ENCODE peak calls at places on chromosomes 11 and 22, in seven cellular contexts. M is CD8-positive, alpha-beta memory T cell; P is aorta; Y is dorsolateral prefrontal cortex; G is body of pancreas; I is HepG2; R is AG04450. N is an unnamed sample.

GRCh38 chr11:126288237-126288636 is 5.3 kb downstream of the TIRAP start:
- DNase-seq in M (no peak), Y (no peak), G (no peak), P (no peak), R (no peak), I (no peak), N (no peak)

GRCh38 chr11:2557381-2557780 is 112.6 kb downstream of the KCNQ1 start:
- DNase-seq in G (no peak), M (no peak), P (no peak), I (no peak), Y (no peak), R (no peak), N (no peak)

GRCh38 chr11:35714882-35715612 is 52.5 kb downstream of the TRIM44 start:
- DNase-seq in Y (no peak), R (no peak), M (no peak), P (no peak), I (no peak), G (no peak), N (peak)

GRCh38 chr11:134712228-134713145 is 300.4 kb upstream of the B3GAT1 start:
- DNase-seq in P (no peak), I (no peak), R (no peak), Y (no peak), M (no peak), G (no peak), N (no peak)

GRCh38 chr22:46122511-46122971 is 27.8 kb upstream of the PPARA start:
- DNase-seq in R (no peak), G (peak), Y (peak), P (peak), I (peak), M (peak), N (no peak)

GRCh38 chr11:114255289-114255688 is 40.9 kb upstream of the NNMT start:
- DNase-seq in P (no peak), R (no peak), Y (no peak), G (no peak), I (no peak), M (no peak), N (no peak)

GRCh38 chr11:19972091-19972490 is 188.2 kb downstream of the DBX1 start:
- DNase-seq in P (no peak), R (no peak), Y (no peak), G (no peak), M (no peak), I (no peak), N (no peak)

GRCh38 chr11:44625759-44626523 is 60.5 kb downstream of the CD82 start:
- DNase-seq in R (no peak), Y (peak), P (no peak), G (no peak), M (no peak), I (no peak), N (no peak)

GRCh38 chr11:14067686-14068085 is 105.2 kb downstream of the SPON1 start:
- DNase-seq in I (no peak), G (no peak), P (no peak), Y (no peak), M (no peak), R (no peak), N (no peak)

GRCh38 chr11:118565062-118565461 is 669 bp downstream of the IFT46 start:
- DNase-seq in Y (peak), I (no peak), R (no peak), P (peak), G (peak), M (no peak), N (no peak)

GRCh38 chr11:72621008-72621610 is 53.1 kb downstream of the PDE2A start:
- DNase-seq in M (no peak), R (no peak), P (no peak), G (no peak), I (no peak), Y (no peak), N (no peak)

GRCh38 chr11:64864473-64865285 is 13.7 kb downstream of the EHD1 start:
- DNase-seq in R (peak), P (peak), I (no peak), G (no peak), Y (no peak), M (no peak), N (no peak)

GRCh38 chr11:126390418-126390817 is 34.9 kb downstream of the ST3GAL4 start:
- DNase-seq in G (no peak), I (no peak), Y (no peak), R (no peak), P (no peak), M (no peak), N (no peak)

GRCh38 chr22:30310881-30311771 is 15.6 kb downstream of the TBC1D10A start:
- DNase-seq in Y (no peak), G (peak), M (no peak), P (peak), R (no peak), I (no peak), N (no peak)

GRCh38 chr11:109933126-109933525 is 160.1 kb upstream of the ZC3H12C start:
- DNase-seq in M (no peak), P (no peak), G (no peak), R (no peak), I (no peak), Y (no peak), N (no peak)

GRCh38 chr11:454801-455565 is 4.9 kb downstream of the PTDSS2 start:
- DNase-seq in M (no peak), G (no peak), I (no peak), Y (no peak), P (no peak), R (no peak), N (no peak)

GRCh38 chr11:76660533-76661305 is 9.8 kb downstream of the LRRC32 start:
- DNase-seq in M (no peak), P (no peak), G (no peak), I (no peak), R (no peak), Y (peak), N (no peak)

GRCh38 chr22:22996511-22997261 is 73.6 kb upstream of the GNAZ start:
- DNase-seq in Y (no peak), R (no peak), G (no peak), P (no peak), I (no peak), M (no peak), N (no peak)

GRCh38 chr22:33005476-33005875 is 52.7 kb downstream of the SYN3 start:
- DNase-seq in G (no peak), R (no peak), P (no peak), Y (no peak), I (no peak), M (no peak), N (no peak)

GRCh38 chr11:88301478-88302140 is 35.9 kb downstream of the CTSC start:
- DNase-seq in I (no peak), Y (no peak), P (no peak), R (no peak), M (no peak), G (no peak), N (no peak)

GRCh38 chr22:23675502-23676415 is 15.1 kb upstream of the RGL4 start:
- DNase-seq in R (no peak), M (no peak), Y (peak), I (peak), P (peak), G (peak), N (no peak)

GRCh38 chr11:13927496-13927895 is 35.0 kb upstream of the SPON1 start:
- DNase-seq in R (no peak), Y (no peak), P (no peak), I (no peak), M (no peak), G (no peak), N (no peak)

DNA sequence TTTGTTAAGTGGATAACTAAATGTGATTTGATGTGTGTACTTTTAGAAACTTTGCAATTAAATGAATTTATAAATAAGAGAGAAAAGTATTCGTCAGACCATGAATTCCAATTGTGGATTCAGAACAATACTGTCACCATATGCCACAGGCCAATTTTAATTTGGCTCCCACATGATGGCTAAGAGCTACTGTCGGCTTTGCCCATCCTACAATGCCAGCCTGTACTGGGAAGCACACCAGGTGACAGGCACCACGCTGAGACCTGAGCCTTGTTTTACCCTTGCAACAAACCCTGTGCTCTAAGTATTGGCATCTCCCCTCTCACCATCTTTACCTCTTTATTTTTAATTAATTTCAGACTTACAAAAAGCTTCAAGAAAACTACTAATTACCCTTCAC is 14.0 kb downstream of the RAB30 start:
- DNase-seq in P (no peak), G (no peak), R (no peak), I (no peak), M (no peak), Y (no peak), N (no peak)
- H3K27ac ChIP-seq in P (no peak), G (no peak), R (no peak), I (no peak), M (no peak), Y (no peak), N (no peak)

GRCh38 chr22:19622061-19622441 is 92.3 kb upstream of the SEPTIN5 start:
- DNase-seq in P (no peak), I (no peak), G (no peak), M (no peak), R (no peak), Y (no peak), N (no peak)
- H3K27ac ChIP-seq in P (no peak), I (no peak), G (no peak), M (no peak), R (no peak), Y (peak), N (peak)

GRCh38 chr11:37560346-37560745 is 962.3 kb upstream of the RAG2 start:
- DNase-seq in R (no peak), M (no peak), G (no peak), Y (no peak), I (no peak), P (no peak), N (no peak)
- H3K27ac ChIP-seq in R (no peak), M (no peak), G (no peak), Y (no peak), I (no peak), P (no peak), N (no peak)

GRCh38 chr11:47403571-47403970 is 4.8 kb upstream of the SLC39A13 start:
- DNase-seq in M (no peak), Y (no peak), G (no peak), P (peak), I (no peak), R (no peak), N (no peak)
- H3K27ac ChIP-seq in M (no peak), Y (no peak), G (no peak), P (no peak), I (no peak), R (no peak), N (no peak)

GRCh38 chr11:70384486-70385152 is 13.7 kb upstream of the CTTN start:
- DNase-seq in R (no peak), P (peak), M (no peak), Y (no peak), I (no peak), G (no peak), N (no peak)

GRCh38 chr11:70378506-70379134 is 19.7 kb upstream of the CTTN start:
- DNase-seq in M (no peak), Y (no peak), R (no peak), G (no peak), P (peak), I (no peak), N (no peak)

GRCh38 chr11:70383664-70384395 is 14.5 kb upstream of the CTTN start:
- DNase-seq in R (no peak), G (no peak), M (no peak), I (no peak), P (peak), Y (no peak), N (no peak)

GRCh38 chr11:70381350-70381749 is 17.0 kb upstream of the CTTN start:
- DNase-seq in M (no peak), I (no peak), R (no peak), Y (no peak), P (peak), G (no peak), N (no peak)

GRCh38 chr11:70381872-70382842 is 16.2 kb upstream of the CTTN start:
- DNase-seq in I (no peak), G (no peak), M (no peak), P (peak), R (peak), Y (no peak), N (no peak)
- H3K27ac ChIP-seq in I (no peak), G (no peak), M (no peak), P (no peak), R (peak), Y (peak), N (peak)

GRCh38 chr11:74090701-74091100 is 80.1 kb downstream of the C2CD3 start:
- DNase-seq in Y (no peak), R (no peak), M (no peak), P (no peak), I (peak), G (no peak), N (no peak)

GRCh38 chr11:74084796-74085541 is 76.1 kb upstream of the UCP3 start:
- DNase-seq in M (no peak), G (no peak), I (peak), P (no peak), R (no peak), Y (no peak), N (no peak)

GRCh38 chr11:74085542-74085892 is 76.6 kb upstream of the UCP3 start:
- DNase-seq in M (no peak), P (peak), G (no peak), I (peak), Y (no peak), R (no peak), N (no peak)

GRCh38 chr11:74081428-74081827 is 72.5 kb upstream of the UCP3 start:
- DNase-seq in I (no peak), G (no peak), Y (no peak), P (no peak), R (no peak), M (no peak), N (no peak)

GRCh38 chr11:74086242-74086884 is 77.5 kb upstream of the UCP3 start:
- DNase-seq in Y (no peak), M (no peak), I (no peak), R (no peak), G (no peak), P (no peak), N (no peak)
- H3K27ac ChIP-seq in Y (no peak), M (peak), I (no peak), R (no peak), G (no peak), P (no peak), N (no peak)

GRCh38 chr11:12234216-12234615 is 123.8 kb downstream of the MICAL2 start:
- DNase-seq in I (no peak), M (no peak), P (peak), G (no peak), R (no peak), Y (no peak), N (no peak)

GRCh38 chr11:12235945-12236743 is 125.8 kb downstream of the MICAL2 start:
- DNase-seq in R (peak), I (peak), G (peak), M (peak), Y (peak), P (peak), N (no peak)

GRCh38 chr11:12235549-12235944 is 125.2 kb downstream of the MICAL2 start:
- DNase-seq in G (no peak), R (no peak), Y (no peak), M (no peak), P (peak), I (peak), N (no peak)

GRCh38 chr11:12233602-12233925 is 123.2 kb downstream of the MICAL2 start:
- DNase-seq in G (no peak), R (no peak), P (no peak), I (no peak), M (no peak), Y (no peak), N (no peak)

GRCh38 chr11:12235080-12235479 is 124.7 kb downstream of the MICAL2 start:
- DNase-seq in G (no peak), P (peak), I (no peak), R (no peak), Y (no peak), M (no peak), N (no peak)
- H3K27ac ChIP-seq in G (no peak), P (peak), I (no peak), R (no peak), Y (peak), M (no peak), N (no peak)

GRCh38 chr11:46672381-46672839 is 28.0 kb downstream of the ARHGAP1 start:
- DNase-seq in Y (peak), G (no peak), I (no peak), R (no peak), M (no peak), P (peak), N (no peak)

GRCh38 chr11:46669606-46670243 is 30.7 kb downstream of the ARHGAP1 start:
- DNase-seq in G (no peak), R (no peak), I (peak), Y (peak), P (no peak), M (no peak), N (no peak)

GRCh38 chr11:46674463-46675287 is 25.7 kb downstream of the ARHGAP1 start:
- DNase-seq in P (peak), I (peak), M (no peak), Y (peak), G (no peak), R (no peak), N (no peak)

GRCh38 chr11:46673713-46674462 is 26.5 kb downstream of the ARHGAP1 start:
- DNase-seq in G (peak), M (no peak), R (no peak), P (peak), I (no peak), Y (peak), N (no peak)

DNA sequence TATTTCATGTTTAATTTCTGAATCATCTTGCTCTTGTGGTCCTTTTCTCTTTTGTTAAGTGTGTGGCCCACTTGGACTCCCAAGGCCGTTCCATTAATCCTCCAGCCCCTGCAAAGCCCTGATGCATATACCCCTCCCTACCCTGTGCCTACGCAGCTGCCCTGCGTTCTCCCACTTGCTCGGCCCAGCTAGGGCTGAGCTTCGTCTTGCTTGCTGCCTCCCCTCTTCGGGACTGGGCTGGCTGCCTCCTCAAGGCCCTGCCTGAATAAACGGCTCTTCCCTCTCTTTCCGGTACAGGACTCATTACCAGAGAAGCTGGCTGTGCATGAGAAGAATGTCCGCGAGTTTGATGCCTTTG is 28.5 kb downstream of the ARHGAP1 start:
- DNase-seq in Y (no peak), R (no peak), M (no peak), I (no peak), P (peak), G (no peak), N (no peak)
- H3K27ac ChIP-seq in Y (peak), R (no peak), M (no peak), I (no peak), P (no peak), G (peak), N (no peak)

N was measured in caudate nucleus.